ENCODE peak calls at places on chromosomes 5 and 9, in eight cellular contexts. J is bronchial epithelial cell; W is A549; M is foreskin fibroblast; Z is choroid plexus epithelial cell; O is dorsolateral prefrontal cortex; B is fibroblast of villous mesenchyme; U is CD8-positive, alpha-beta T cell. D is an unnamed sample.

GRCh38 chr9:72552356-72552755 is 30.9 kb downstream of the TMC1 start:
- DNase-seq in U (no peak), M (no peak), J (no peak), W (no peak), B (no peak), O (no peak), Z (no peak), D (no peak)

GRCh38 chr9:110088099-110088498 is 119.9 kb downstream of the C9orf152 start:
- DNase-seq in O (no peak), M (no peak), Z (no peak), B (no peak), U (no peak), W (peak), J (no peak), D (no peak)

GRCh38 chr9:130054428-130054786 is 701 bp downstream of the GPR107 start:
- DNase-seq in M (no peak), U (no peak), J (no peak), W (no peak), Z (no peak), B (no peak), O (no peak), D (no peak)

GRCh38 chr9:80796662-80797426 is 892.5 kb downstream of the TLE1 start:
- DNase-seq in Z (no peak), J (no peak), B (peak), U (no peak), O (no peak), W (no peak), M (no peak), D (no peak)

GRCh38 chr5:6496636-6497035 is 48.0 kb downstream of the UBE2QL1 start:
- DNase-seq in M (no peak), W (no peak), Z (no peak), O (no peak), U (no peak), B (no peak), J (no peak), D (no peak)

GRCh38 chr5:72767289-72768010 is 49.0 kb upstream of the TNPO1 start:
- DNase-seq in O (no peak), J (no peak), W (peak), M (no peak), U (no peak), B (peak), Z (peak), D (peak)

GRCh38 chr5:58794875-58795274 is 212.0 kb downstream of the RAB3C start:
- DNase-seq in U (no peak), B (no peak), M (no peak), J (no peak), W (no peak), O (no peak), Z (peak), D (peak)

GRCh38 chr5:16918891-16919671 is 17.0 kb downstream of the MYO10 start:
- DNase-seq in Z (no peak), M (no peak), O (no peak), J (no peak), U (no peak), W (no peak), B (no peak), D (peak)

GRCh38 chr5:19042106-19042505 is 945.9 kb downstream of the CDH18 start:
- DNase-seq in J (no peak), M (no peak), O (no peak), W (no peak), Z (no peak), B (no peak), U (no peak), D (no peak)

GRCh38 chr5:178227138-178227659 is 5.4 kb downstream of the PHYKPL start:
- DNase-seq in O (no peak), B (no peak), U (no peak), J (no peak), W (no peak), M (no peak), Z (peak), D (no peak)

GRCh38 chr5:153752890-153753289 is 262.4 kb downstream of the GRIA1 start:
- DNase-seq in U (no peak), B (no peak), M (no peak), Z (no peak), O (no peak), W (no peak), J (no peak), D (no peak)

GRCh38 chr9:135474915-135475314 is 4.7 kb upstream of the PPP1R26 start:
- DNase-seq in J (no peak), W (peak), O (peak), M (peak), B (peak), Z (no peak), U (no peak), D (no peak)

GRCh38 chr5:42953061-42953460 is 87.1 kb downstream of the ANXA2R start:
- DNase-seq in Z (peak), J (no peak), U (no peak), W (no peak), B (no peak), O (no peak), M (no peak), D (no peak)

GRCh38 chr5:132102101-132102701 is 28.6 kb downstream of the CSF2 start:
- DNase-seq in W (no peak), U (no peak), B (no peak), M (no peak), Z (no peak), J (no peak), O (no peak), D (no peak)

GRCh38 chr9:71984388-71985069 is 73.1 kb downstream of the C9orf85 start:
- DNase-seq in J (peak), Z (peak), W (no peak), B (peak), O (no peak), U (no peak), M (peak), D (peak)

GRCh38 chr9:136657975-136658848 is 4.5 kb upstream of the EGFL7 start:
- DNase-seq in Z (no peak), W (no peak), J (no peak), O (no peak), B (no peak), U (no peak), M (no peak), D (no peak)

GRCh38 chr5:152514827-152515397 is 109.8 kb upstream of the NMUR2 start:
- DNase-seq in O (no peak), Z (peak), M (peak), B (peak), U (no peak), J (peak), W (peak), D (peak)

GRCh38 chr5:73638344-73639095 is 12.5 kb downstream of the ARHGEF28 start:
- DNase-seq in B (peak), M (peak), W (peak), O (no peak), J (peak), Z (peak), U (no peak), D (peak)

GRCh38 chr9:81145331-81145963 is 543.9 kb downstream of the TLE1 start:
- DNase-seq in O (no peak), M (no peak), U (no peak), B (no peak), W (no peak), Z (peak), J (no peak), D (no peak)

GRCh38 chr5:17441351-17441750 is 56.7 kb upstream of the TAF11L2 start:
- DNase-seq in B (peak), Z (peak), O (no peak), M (no peak), U (no peak), W (peak), J (no peak), D (peak)

DNA sequence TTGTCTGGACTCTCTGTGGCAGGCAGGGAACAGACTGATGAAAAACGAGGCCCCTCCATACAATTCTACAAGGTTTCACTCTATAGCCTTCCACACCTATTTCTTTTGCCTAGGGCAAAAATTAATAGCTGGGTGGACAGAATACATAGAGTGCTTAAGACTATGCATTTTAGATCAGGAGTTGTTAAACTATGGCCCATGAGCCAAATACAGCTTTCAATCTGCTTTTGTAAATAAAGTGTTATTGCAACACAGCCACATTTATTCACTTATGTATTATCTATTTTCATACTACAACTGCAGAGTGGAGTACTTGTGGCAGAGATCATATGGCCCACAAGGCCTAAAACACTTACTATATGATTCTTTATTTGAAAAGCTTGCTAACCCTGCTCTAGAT is 45.2 kb downstream of the SH3TC2 start:
- DNase-seq in B (no peak), U (no peak), W (no peak), Z (no peak), J (no peak), M (no peak), O (no peak), D (no peak)
- H3K4me3 ChIP-seq in B (no peak), U (no peak), W (no peak), Z (no peak), J (no peak), M (no peak), O (no peak), D (no peak)

GRCh38 chr5:92887254-92887653 is 693.8 kb downstream of the NR2F1-AS1 start:
- DNase-seq in U (no peak), O (no peak), M (no peak), W (no peak), Z (no peak), J (no peak), B (peak), D (no peak)

GRCh38 chr5:92889140-92889539 is 691.9 kb downstream of the NR2F1-AS1 start:
- DNase-seq in O (no peak), U (no peak), Z (no peak), B (no peak), J (no peak), M (no peak), W (no peak), D (no peak)

GRCh38 chr5:92886751-92887150 is 694.3 kb downstream of the NR2F1-AS1 start:
- DNase-seq in M (no peak), J (no peak), W (no peak), B (peak), Z (no peak), O (no peak), U (no peak), D (no peak)

GRCh38 chr5:92884464-92884863 is 696.6 kb downstream of the NR2F1-AS1 start:
- DNase-seq in Z (no peak), B (no peak), M (no peak), U (no peak), W (no peak), O (no peak), J (no peak), D (no peak)

GRCh38 chr5:92885950-92886349 is 695.1 kb downstream of the NR2F1-AS1 start:
- DNase-seq in M (no peak), B (no peak), U (no peak), Z (no peak), J (no peak), W (peak), O (no peak), D (no peak)
- TF ChIP-seq CTCF in M (no peak), B (no peak), U (no peak), Z (no peak), J (no peak), W (peak), O (no peak), D (no peak)

GRCh38 chr5:126450895-126451294 is 27.7 kb downstream of the GRAMD2B start:
- DNase-seq in W (no peak), U (no peak), M (no peak), Z (no peak), J (no peak), B (no peak), O (no peak), D (no peak)

GRCh38 chr5:126450388-126450787 is 27.2 kb downstream of the GRAMD2B start:
- DNase-seq in B (no peak), U (no peak), W (no peak), O (no peak), J (peak), M (no peak), Z (peak), D (peak)

GRCh38 chr5:126448720-126449119 is 25.5 kb downstream of the GRAMD2B start:
- DNase-seq in U (no peak), B (no peak), O (no peak), W (no peak), M (no peak), J (no peak), Z (no peak), D (peak)

GRCh38 chr5:126452477-126452876 is 29.3 kb downstream of the GRAMD2B start:
- DNase-seq in Z (no peak), J (peak), B (no peak), M (no peak), O (no peak), W (no peak), U (no peak), D (peak)

GRCh38 chr5:126449751-126450271 is 26.6 kb downstream of the GRAMD2B start:
- DNase-seq in Z (peak), B (peak), J (peak), U (peak), M (peak), W (no peak), O (no peak), D (peak)
- H3K4me3 ChIP-seq in Z (peak), B (no peak), J (peak), U (peak), M (no peak), W (no peak), O (peak), D (no peak)

GRCh38 chr9:132645711-132646110 is 24.1 kb downstream of the DDX31 start:
- DNase-seq in W (no peak), M (no peak), J (no peak), U (no peak), O (no peak), B (no peak), Z (no peak), D (no peak)
- TF ChIP-seq CTCF in W (no peak), M (no peak), J (no peak), U (no peak), O (no peak), B (no peak), Z (no peak), D (no peak)

GRCh38 chr5:126987271-126987899 is 43.0 kb downstream of the MARCHF3 start:
- DNase-seq in J (no peak), U (no peak), B (no peak), W (no peak), Z (no peak), O (no peak), M (no peak), D (no peak)
- H3K4me3 ChIP-seq in J (no peak), U (no peak), B (no peak), W (no peak), Z (no peak), O (no peak), M (no peak), D (no peak)

GRCh38 chr9:94167055-94167346 is 82.7 kb downstream of the PTPDC1 start:
- DNase-seq in B (no peak), O (no peak), J (peak), M (no peak), Z (no peak), U (no peak), W (no peak), D (no peak)
- TF ChIP-seq CTCF in B (peak), O (no peak), J (no peak), M (no peak), Z (peak), U (no peak), W (no peak), D (peak)

GRCh38 chr9:26951794-26952193 is 4.4 kb upstream of the IFT74 start:
- DNase-seq in M (no peak), U (no peak), J (no peak), O (no peak), Z (no peak), B (no peak), W (no peak), D (no peak)

GRCh38 chr9:26950521-26950920 is 3.5 kb upstream of the PLAA start:
- DNase-seq in M (no peak), J (no peak), U (no peak), Z (no peak), W (no peak), B (no peak), O (no peak), D (no peak)

GRCh38 chr9:26954050-26954508 is 2.1 kb upstream of the IFT74 start:
- DNase-seq in Z (peak), O (no peak), M (no peak), J (no peak), U (no peak), B (no peak), W (no peak), D (no peak)

GRCh38 chr9:26955921-26956886 is at the start of gene IFT74:
- DNase-seq in M (peak), W (peak), J (peak), O (peak), Z (peak), B (peak), U (peak), D (peak)

GRCh38 chr9:26955222-26955903 is 849 bp upstream of the IFT74 start:
- DNase-seq in Z (no peak), B (no peak), W (no peak), M (peak), J (no peak), O (no peak), U (no peak), D (no peak)
- H3K4me3 ChIP-seq in Z (peak), B (peak), W (peak), M (peak), J (peak), O (peak), U (peak), D (peak)

DNA sequence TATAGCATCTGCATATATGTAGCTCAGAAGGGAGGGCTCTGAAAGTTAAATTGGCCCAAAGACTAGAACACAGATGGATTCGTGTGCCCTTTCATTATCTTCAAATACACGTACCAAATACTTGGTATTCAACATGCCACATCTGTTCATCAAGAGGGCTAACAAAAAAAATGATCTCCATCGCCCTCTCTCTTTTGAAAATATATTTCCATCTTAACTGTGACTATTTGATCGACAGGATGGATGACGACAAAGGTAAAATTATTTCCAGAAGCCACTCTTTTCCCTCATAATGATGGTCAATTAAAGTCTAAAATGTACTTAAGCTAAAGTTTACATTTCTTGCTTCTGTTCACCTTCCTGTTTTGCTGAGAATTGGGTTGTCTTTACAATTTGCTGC is 77.0 kb downstream of the SEMA6A start:
- DNase-seq in O (no peak), U (no peak), W (no peak), B (no peak), Z (no peak), M (no peak), J (no peak), D (no peak)
- TF ChIP-seq CTCF in O (no peak), U (no peak), W (no peak), B (no peak), Z (peak), M (no peak), J (no peak), D (no peak)

DNA sequence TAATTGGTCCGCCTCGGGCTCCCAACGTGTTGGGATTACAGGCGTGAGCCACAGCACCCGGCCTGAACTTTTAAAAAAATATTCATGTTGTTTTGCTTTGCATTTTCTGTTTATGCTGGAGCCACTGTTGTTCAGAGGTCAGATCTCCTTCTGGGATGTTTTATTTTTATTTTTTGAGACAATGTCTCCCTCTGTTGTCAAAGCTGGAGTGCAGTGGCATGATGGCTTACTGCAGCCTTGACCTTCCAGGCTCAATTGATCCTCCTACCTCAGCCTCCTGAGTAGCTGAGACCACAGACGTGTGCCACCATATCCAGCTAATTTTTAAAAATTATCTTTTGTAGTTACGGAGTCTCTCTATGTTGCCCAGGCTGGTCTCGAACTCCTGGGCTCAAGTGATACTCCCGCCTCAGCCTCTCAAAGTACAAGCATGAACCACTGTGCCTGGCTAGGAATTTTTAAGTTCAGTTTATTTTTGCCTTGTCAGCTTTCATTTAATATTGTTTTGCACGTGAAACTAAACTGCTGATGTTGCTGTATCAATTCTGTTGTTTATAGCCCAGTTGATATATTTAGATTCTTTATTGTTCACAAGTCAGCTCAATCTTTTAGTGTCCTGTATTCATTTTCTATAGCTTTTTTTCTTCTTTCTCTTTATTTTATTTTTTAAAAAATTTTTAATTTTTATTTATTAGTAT is 13.7 kb downstream of the TMEFF1 start:
- DNase-seq in U (no peak), O (no peak), W (no peak), B (no peak), Z (no peak), M (no peak), J (no peak), D (no peak)
- H3K4me3 ChIP-seq in U (no peak), O (no peak), W (no peak), B (no peak), Z (no peak), M (no peak), J (no peak), D (no peak)

GRCh38 chr5:28734396-28734795 is 1696.0 kb upstream of the CDH9 start:
- DNase-seq in J (peak), O (no peak), M (no peak), Z (peak), U (no peak), W (peak), B (no peak), D (peak)
- TF ChIP-seq CTCF in J (peak), O (no peak), M (no peak), Z (peak), U (no peak), W (no peak), B (no peak), D (peak)